ENCODE peak calls at places on chromosomes 3 and 15, in eight cellular contexts. I, W, Q, X, O, U, P and L are unnamed samples.

GRCh38 chr3:55177749-55178148 is 249.9 kb upstream of the LRTM1 start:
- DNase-seq in I (no peak), W (peak), Q (no peak), X (peak), O (no peak), U (no peak), P (no peak), L (no peak)

GRCh38 chr3:51544011-51544775 is 5.7 kb downstream of the RAD54L2 start:
- DNase-seq in I (no peak), W (peak), Q (no peak), X (no peak), O (no peak), U (no peak), P (no peak), L (no peak)

GRCh38 chr15:33608714-33609113 is 297.9 kb downstream of the RYR3 start:
- DNase-seq in I (no peak), W (no peak), Q (no peak), X (no peak), O (no peak), U (no peak), P (no peak), L (no peak)

GRCh38 chr3:43923101-43923979 is 232.6 kb downstream of the ABHD5 start:
- DNase-seq in I (no peak), W (no peak), Q (no peak), X (no peak), O (no peak), U (no peak), P (no peak), L (no peak)

GRCh38 chr3:9669720-9670432 is 20.6 kb downstream of the MTMR14 start:
- DNase-seq in I (no peak), W (peak), Q (no peak), X (no peak), O (no peak), U (peak), P (no peak), L (no peak)

GRCh38 chr15:79863886-79864285 is 32.9 kb downstream of the MTHFS start:
- DNase-seq in I (no peak), W (no peak), Q (no peak), X (no peak), O (no peak), U (no peak), P (no peak), L (no peak)

GRCh38 chr15:40190591-40190990 is 29.7 kb downstream of the BUB1B start:
- DNase-seq in I (no peak), W (peak), Q (no peak), X (no peak), O (no peak), U (no peak), P (no peak), L (no peak)

GRCh38 chr3:103926936-103927335 is 1439.8 kb upstream of the ALCAM start:
- DNase-seq in I (no peak), W (no peak), Q (no peak), X (no peak), O (no peak), U (no peak), P (no peak), L (no peak)

GRCh38 chr3:6608843-6609242 is 252.1 kb upstream of the GRM7 start:
- DNase-seq in I (no peak), W (no peak), Q (no peak), X (no peak), O (no peak), U (no peak), P (no peak), L (no peak)

GRCh38 chr3:126146525-126147146 is 33.8 kb downstream of the ALDH1L1 start:
- DNase-seq in I (peak), W (no peak), Q (peak), X (no peak), O (no peak), U (no peak), P (no peak), L (no peak)

GRCh38 chr3:150384517-150385212 is 23.4 kb upstream of the TSC22D2 start:
- DNase-seq in I (peak), W (peak), Q (no peak), X (no peak), O (peak), U (no peak), P (peak), L (peak)

GRCh38 chr3:69649120-69649519 is 90.1 kb upstream of the MITF start:
- DNase-seq in I (no peak), W (peak), Q (no peak), X (no peak), O (no peak), U (no peak), P (no peak), L (no peak)

GRCh38 chr15:45637552-45638033 is 2.8 kb downstream of the SQOR start:
- DNase-seq in I (no peak), W (peak), Q (peak), X (no peak), O (peak), U (peak), P (peak), L (peak)

GRCh38 chr3:191412764-191413163 is 48.2 kb upstream of the PYDC2 start:
- DNase-seq in I (no peak), W (peak), Q (no peak), X (no peak), O (no peak), U (peak), P (no peak), L (no peak)

GRCh38 chr3:17985658-17986392 is 243.4 kb upstream of the TBC1D5 start:
- DNase-seq in I (no peak), W (no peak), Q (no peak), X (no peak), O (no peak), U (no peak), P (no peak), L (no peak)

GRCh38 chr15:69402816-69403215 is 11.3 kb upstream of the KIF23 start:
- DNase-seq in I (no peak), W (no peak), Q (no peak), X (no peak), O (no peak), U (no peak), P (no peak), L (no peak)

GRCh38 chr3:173396191-173397041 is 1.1 kb upstream of the NLGN1 start:
- DNase-seq in I (peak), W (no peak), Q (no peak), X (no peak), O (no peak), U (no peak), P (no peak), L (no peak)

GRCh38 chr3:173395073-173395411 is 2.5 kb upstream of the NLGN1 start:
- DNase-seq in I (no peak), W (no peak), Q (no peak), X (no peak), O (no peak), U (no peak), P (no peak), L (no peak)

GRCh38 chr3:173398111-173398479 is 551 bp downstream of the NLGN1 start:
- DNase-seq in I (no peak), W (peak), Q (no peak), X (no peak), O (no peak), U (no peak), P (no peak), L (no peak)

GRCh38 chr3:173397161-173398110 is at the start of gene NLGN1:
- DNase-seq in I (peak), W (peak), Q (peak), X (peak), O (no peak), U (no peak), P (peak), L (no peak)

DNA sequence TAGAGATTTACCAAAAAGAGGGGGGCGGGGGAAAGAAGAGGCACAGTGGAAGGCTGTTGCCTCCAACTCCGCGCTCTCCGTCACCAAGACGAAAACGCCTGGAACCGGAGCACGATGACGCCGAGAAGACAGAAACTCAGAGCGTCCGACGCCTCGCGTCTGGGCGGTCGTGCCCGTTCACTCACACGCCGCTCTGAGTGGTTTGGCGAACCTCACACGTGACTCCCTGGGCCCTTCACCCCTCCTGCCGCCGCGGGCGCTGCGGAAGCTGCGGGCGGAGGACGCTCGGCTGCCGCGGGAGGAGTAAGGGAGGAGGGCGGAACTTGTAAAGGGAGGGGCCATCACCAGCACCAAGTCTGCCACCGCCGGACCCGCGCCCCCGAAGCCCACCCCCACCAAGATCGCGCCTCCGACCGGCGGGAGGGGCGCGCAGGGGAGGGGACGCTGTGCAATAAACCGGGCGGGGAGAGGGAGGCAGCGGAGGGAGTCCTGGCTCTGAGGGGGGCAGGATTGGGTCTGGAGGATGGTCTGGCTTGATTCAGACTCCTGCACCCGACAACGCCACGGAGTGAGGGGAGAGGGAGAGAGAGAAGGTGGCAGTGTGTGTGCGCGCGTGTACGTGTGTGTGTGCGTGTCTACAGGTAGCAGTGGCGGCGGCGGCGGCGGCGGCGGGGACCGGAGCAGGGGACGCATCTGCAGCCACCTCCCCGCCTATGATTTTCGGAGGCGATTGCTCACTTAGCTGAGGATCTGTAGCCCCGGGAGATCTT is 1.9 kb upstream of the NLGN1 start:
- DNase-seq in I (peak), W (peak), Q (peak), X (peak), O (peak), U (peak), P (peak), L (peak)
- TF ChIP-seq CTCF in I (no peak), W (peak), Q (no peak), X (no peak), O (no peak), U (no peak), P (no peak), L (no peak)

GRCh38 chr3:130442284-130442683 is 74.7 kb upstream of the COL6A6 start:
- DNase-seq in I (peak), W (no peak), Q (no peak), X (no peak), O (no peak), U (no peak), P (no peak), L (no peak)
- TF ChIP-seq CTCF in I (no peak), W (no peak), Q (no peak), X (no peak), O (no peak), U (no peak), P (no peak), L (no peak)

GRCh38 chr3:63333815-63334214 is 55.7 kb downstream of the SYNPR start:
- DNase-seq in I (no peak), W (peak), Q (no peak), X (no peak), O (no peak), U (no peak), P (no peak), L (no peak)
- TF ChIP-seq CTCF in I (no peak), W (peak), Q (no peak), X (no peak), O (no peak), U (no peak), P (no peak), L (no peak)

GRCh38 chr3:15656342-15656741 is 54.8 kb downstream of the BTD start:
- DNase-seq in I (no peak), W (no peak), Q (no peak), X (no peak), O (no peak), U (no peak), P (no peak), L (no peak)
- TF ChIP-seq CTCF in I (no peak), W (no peak), Q (no peak), X (no peak), O (no peak), U (no peak), P (no peak), L (no peak)